ENCODE peak calls at places on chromosome 11, in seven cellular contexts. X is stomach, J is SK-N-SH, K is Panc1, T is sigmoid colon, O is transverse colon, R is GM12878. D is an unnamed sample. For H3K9me3, the result is how much of the 10 kb centered on the place peaks cover.

GRCh38 chr11:22974251-22974650 is 114.0 kb upstream of the CCDC179 start:
- DNase-seq in T (no peak), O (no peak), K (no peak), R (no peak), J (no peak), X (no peak), D (no peak)

GRCh38 chr11:67056640-67057409 is at the start of gene RHOD:
- DNase-seq in X (peak), T (no peak), O (peak), J (no peak), R (no peak), K (no peak), D (no peak)

GRCh38 chr11:116276051-116277044 is 496.4 kb downstream of the BUD13 start:
- DNase-seq in T (peak), J (peak), R (no peak), O (peak), X (peak), K (peak), D (no peak)

GRCh38 chr11:84963240-84963639 is 663.9 kb downstream of the DLG2 start:
- DNase-seq in X (no peak), R (no peak), J (no peak), T (no peak), K (no peak), O (no peak), D (no peak)

GRCh38 chr11:108147150-108147549 is 25.8 kb downstream of the ACAT1 start:
- DNase-seq in X (no peak), O (no peak), R (no peak), T (no peak), J (no peak), K (no peak), D (no peak)

GRCh38 chr11:46711288-46711687 is 7.7 kb upstream of the F2 start:
- DNase-seq in T (no peak), J (no peak), R (no peak), X (no peak), K (no peak), O (no peak), D (no peak)

GRCh38 chr11:100789500-100789899 is 102.4 kb downstream of the ARHGAP42 start:
- DNase-seq in X (no peak), T (peak), J (no peak), R (no peak), K (no peak), O (peak), D (no peak)

GRCh38 chr11:75141166-75141565 is 9.7 kb upstream of the SLCO2B1 start:
- DNase-seq in X (no peak), T (no peak), O (no peak), R (no peak), K (no peak), J (no peak), D (no peak)

GRCh38 chr11:19367051-19367709 is 126.4 kb upstream of the E2F8 start:
- DNase-seq in R (no peak), J (no peak), O (no peak), T (no peak), K (no peak), X (no peak), D (no peak)

GRCh38 chr11:130737866-130738431 is 178.3 kb downstream of the SNX19 start:
- DNase-seq in X (peak), K (no peak), J (peak), T (peak), O (no peak), R (no peak), D (no peak)

GRCh38 chr11:134949121-134949591 is 537.1 kb upstream of the B3GAT1 start:
- DNase-seq in R (no peak), X (no peak), O (no peak), K (peak), J (no peak), T (no peak), D (no peak)

GRCh38 chr11:9386086-9386485 is 1.6 kb downstream of the IPO7 start:
- DNase-seq in O (no peak), R (no peak), X (no peak), J (no peak), K (no peak), T (no peak), D (no peak)

GRCh38 chr11:107468596-107468995 is 11.0 kb upstream of the CWF19L2 start:
- DNase-seq in T (no peak), X (no peak), K (no peak), R (no peak), O (no peak), J (peak), D (no peak)

GRCh38 chr11:106176817-106177216 is 99.4 kb downstream of the AASDHPPT start:
- DNase-seq in K (no peak), T (no peak), X (no peak), J (no peak), R (no peak), O (no peak), D (no peak)

GRCh38 chr11:75338516-75339218 is 12.8 kb downstream of the ARRB1 start:
- DNase-seq in X (no peak), O (no peak), K (no peak), T (peak), J (peak), R (no peak), D (no peak)

GRCh38 chr11:115241899-115242298 is 262.3 kb downstream of the CADM1 start:
- DNase-seq in X (no peak), R (no peak), J (no peak), T (no peak), K (no peak), O (no peak), D (no peak)

GRCh38 chr11:121341609-121342008 is 49.0 kb downstream of the SC5D start:
- DNase-seq in O (peak), T (no peak), J (no peak), K (no peak), X (no peak), R (no peak), D (no peak)

GRCh38 chr11:116931206-116931953 is 94.0 kb upstream of the APOA1 start:
- DNase-seq in R (no peak), T (no peak), K (no peak), O (no peak), X (no peak), J (no peak), D (no peak)

GRCh38 chr11:66906077-66906929 is 49.4 kb downstream of the LRFN4 start:
- DNase-seq in K (no peak), R (no peak), X (peak), O (no peak), J (no peak), T (no peak), D (no peak)

GRCh38 chr11:62430350-62430749 is 11.5 kb downstream of the SCGB1A1 start:
- DNase-seq in R (no peak), X (no peak), T (no peak), K (no peak), O (no peak), J (no peak), D (no peak)

GRCh38 chr11:6248248-6248647 is 9.4 kb downstream of the CNGA4 start:
- DNase-seq in J (no peak), K (no peak), T (no peak), R (no peak), X (no peak), O (no peak), D (no peak)

GRCh38 chr11:20429216-20429615 is 41.7 kb downstream of the PRMT3 start:
- DNase-seq in X (no peak), K (no peak), T (no peak), O (no peak), J (no peak), R (no peak), D (no peak)

GRCh38 chr11:62017878-62018642 is 50.6 kb upstream of the FTH1 start:
- DNase-seq in O (no peak), R (no peak), K (no peak), J (no peak), X (no peak), T (no peak), D (no peak)

GRCh38 chr11:60077216-60077817 is 11.1 kb upstream of the MS4A2 start:
- DNase-seq in X (no peak), J (no peak), R (no peak), T (no peak), O (no peak), K (no peak), D (no peak)

GRCh38 chr11:35963911-35964310 is 20.0 kb downstream of the LDLRAD3 start:
- DNase-seq in T (no peak), J (no peak), K (no peak), X (no peak), O (no peak), R (no peak), D (no peak)

GRCh38 chr11:119783466-119784400 is 54.7 kb upstream of the NECTIN1 start:
- DNase-seq in O (no peak), T (no peak), X (no peak), K (no peak), R (no peak), J (no peak), D (no peak)

GRCh38 chr11:14907411-14908213 is 15.6 kb upstream of the CYP2R1 start:
- DNase-seq in X (peak), O (peak), J (peak), R (no peak), T (peak), K (no peak), D (no peak)

GRCh38 chr11:117562111-117562510 is 234.5 kb downstream of the CEP164 start:
- DNase-seq in X (no peak), R (no peak), O (no peak), J (no peak), T (no peak), K (no peak), D (no peak)

GRCh38 chr11:65593518-65594414 is 1.8 kb downstream of the KCNK7 start:
- DNase-seq in O (peak), K (no peak), T (peak), J (peak), R (no peak), X (no peak), D (no peak)

DNA sequence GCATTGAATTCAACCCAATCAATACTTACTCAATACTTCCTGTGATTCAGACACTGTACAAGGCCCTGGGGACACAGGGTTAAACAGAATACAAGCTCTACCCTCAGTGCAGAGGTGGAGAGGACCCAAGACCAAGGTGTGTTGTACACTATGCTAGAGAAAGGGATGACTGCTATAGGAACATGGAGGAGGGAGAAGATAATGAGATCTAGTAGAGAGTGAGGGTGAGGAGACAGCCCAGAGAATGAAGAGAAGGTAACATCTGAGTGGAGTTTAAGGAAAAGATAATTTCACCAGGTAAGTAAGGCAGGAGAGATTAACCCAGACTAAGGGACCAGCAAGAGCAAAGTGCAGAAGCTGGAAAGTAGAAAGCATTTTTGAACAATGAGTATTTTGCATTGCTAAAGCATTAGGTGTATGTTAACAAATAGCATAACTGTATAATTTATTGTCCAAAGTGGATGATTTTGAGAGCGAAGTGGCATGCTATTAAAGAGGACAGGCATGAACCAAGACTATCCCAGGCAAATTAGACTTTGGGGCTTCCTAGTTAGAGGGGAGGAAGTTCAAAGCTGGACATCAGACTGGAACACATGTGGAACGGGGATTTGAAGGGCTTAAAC is 128.8 kb downstream of the RASSF10 start:
- DNase-seq in R (no peak), O (no peak), T (no peak), X (no peak), J (no peak), K (no peak), D (no peak)
- H3K27ac ChIP-seq in R (no peak), O (no peak), T (no peak), X (no peak), J (no peak), K (no peak), D (no peak)

GRCh38 chr11:2663915-2664314 is 35.9 kb downstream of the KCNQ1OT1 start:
- DNase-seq in J (no peak), T (no peak), O (no peak), K (no peak), X (peak), R (no peak), D (no peak)
- H3K9me3 ChIP-seq in J (under half), T (under half), O (under half), K (under half), X (under half), R (under half), D (under half)

DNA sequence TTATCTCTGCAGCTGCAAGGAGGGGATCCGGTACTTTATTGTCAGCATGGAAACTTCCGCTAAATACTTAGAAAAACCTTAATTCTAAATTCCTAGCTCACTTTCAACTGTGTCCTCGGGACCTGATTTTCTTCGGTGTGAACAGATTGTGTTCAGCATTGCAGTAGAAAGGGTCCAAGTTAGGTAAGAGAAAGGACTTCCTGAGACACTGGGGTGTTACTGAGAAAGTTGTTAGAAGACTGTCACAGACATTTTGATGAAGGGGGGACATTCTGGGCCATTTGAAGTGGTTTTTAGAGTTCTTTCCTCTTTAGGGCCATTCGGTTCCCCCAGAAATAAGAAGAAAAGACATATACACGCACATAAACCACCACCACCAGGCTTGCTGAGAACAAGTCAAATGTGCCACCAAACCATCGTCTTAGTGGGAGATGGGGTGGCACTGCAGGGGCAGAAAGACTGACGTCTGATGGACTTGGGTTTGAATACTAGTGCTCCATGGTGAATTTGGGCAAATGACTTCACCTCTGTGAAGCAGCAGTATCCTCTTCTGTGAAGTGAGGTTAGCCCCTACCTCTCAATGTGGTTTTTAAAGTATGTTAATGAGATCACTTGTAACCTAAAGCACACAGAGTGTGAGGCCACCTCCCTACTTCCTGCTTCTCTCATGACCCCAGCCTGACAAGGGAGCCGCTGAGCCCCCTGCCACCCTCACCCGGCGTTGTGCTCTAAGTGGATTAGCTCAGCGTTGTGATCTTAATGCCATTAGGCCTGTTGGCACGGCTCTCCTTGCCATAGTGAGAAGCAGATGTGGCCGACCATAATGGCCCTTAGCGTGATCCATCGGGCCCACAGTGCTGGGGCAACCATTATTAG is 14.2 kb downstream of the ZBTB16 start:
- DNase-seq in K (no peak), T (peak), O (no peak), J (peak), R (no peak), X (no peak), D (no peak)
- TF ChIP-seq POLR2AphosphoS5 in K (no peak), T (peak), O (no peak), J (no peak), R (no peak), X (no peak), D (no peak)

GRCh38 chr11:76801205-76801604 is 18.0 kb downstream of the TSKU start:
- DNase-seq in K (no peak), O (no peak), T (no peak), J (no peak), R (no peak), X (no peak), D (no peak)

GRCh38 chr11:76802621-76803020 is 19.5 kb downstream of the TSKU start:
- DNase-seq in X (no peak), J (no peak), O (no peak), R (no peak), T (no peak), K (no peak), D (no peak)

GRCh38 chr11:76801736-76802135 is 18.6 kb downstream of the TSKU start:
- DNase-seq in X (no peak), O (no peak), T (no peak), K (no peak), J (no peak), R (no peak), D (no peak)

GRCh38 chr11:76803023-76803422 is 19.9 kb downstream of the TSKU start:
- DNase-seq in R (no peak), T (no peak), K (no peak), J (no peak), X (no peak), O (no peak), D (no peak)

GRCh38 chr11:76802151-76802550 is 19.0 kb downstream of the TSKU start:
- DNase-seq in X (no peak), J (no peak), T (no peak), R (no peak), O (no peak), K (no peak), D (no peak)
- H3K27ac ChIP-seq in X (peak), J (no peak), T (no peak), R (no peak), O (peak), K (no peak), D (peak)

DNA sequence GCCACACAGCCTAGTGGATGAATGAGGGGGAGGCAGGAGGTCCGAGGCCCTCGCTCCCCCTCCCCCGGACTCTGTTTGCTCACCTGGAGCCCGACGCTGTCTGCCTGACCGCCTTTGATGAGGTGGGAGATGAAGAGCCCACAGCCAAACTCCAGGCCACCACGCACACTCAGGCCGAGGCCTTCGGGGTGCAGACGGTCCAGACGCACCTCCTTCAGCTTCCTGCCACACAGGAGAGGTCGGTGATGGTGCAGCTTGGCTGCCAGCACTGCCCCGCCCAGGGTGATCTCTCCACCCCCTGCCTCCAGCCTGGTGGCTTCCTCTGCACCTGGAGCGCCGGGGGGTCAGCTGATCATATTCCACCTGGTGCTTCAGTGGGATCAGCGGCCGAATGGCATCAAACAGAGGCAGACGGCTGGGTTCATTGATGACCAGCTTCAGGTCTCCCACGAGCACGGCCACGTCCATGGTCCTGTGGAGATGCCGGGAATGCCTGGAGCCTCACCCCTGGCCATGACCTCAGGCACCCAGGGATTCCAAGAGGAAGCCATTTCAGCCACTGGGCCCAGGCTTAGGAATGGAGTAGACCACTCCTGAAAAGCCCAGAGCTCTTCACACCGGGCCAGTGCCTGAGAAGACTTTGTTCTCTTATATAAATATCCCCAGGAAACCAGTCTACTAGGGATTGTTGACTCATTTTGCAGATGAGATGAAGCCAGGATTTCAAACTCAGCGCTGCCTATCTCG is 13.0 kb downstream of the USH1C start:
- DNase-seq in O (no peak), T (no peak), K (no peak), R (no peak), J (no peak), X (no peak), D (no peak)
- H3K9me3 ChIP-seq in O (under half), T (under half), K (under half), R (under half), J (under half), X (under half), D (under half)

GRCh38 chr11:69641681-69642548 is 959 bp downstream of the CCND1 start:
- DNase-seq in X (no peak), O (no peak), T (peak), K (no peak), R (no peak), J (peak), D (no peak)
- TF ChIP-seq POLR2AphosphoS5 in X (no peak), O (no peak), T (no peak), K (no peak), R (no peak), J (peak), D (no peak)

GRCh38 chr11:3152471-3153110 is 12.5 kb downstream of the OSBPL5 start:
- DNase-seq in K (no peak), J (no peak), R (no peak), O (no peak), T (no peak), X (no peak), D (no peak)

GRCh38 chr11:3155691-3156258 is 9.3 kb downstream of the OSBPL5 start:
- DNase-seq in O (peak), J (peak), T (peak), K (no peak), R (no peak), X (no peak), D (no peak)

GRCh38 chr11:3153291-3153861 is 11.7 kb downstream of the OSBPL5 start:
- DNase-seq in X (no peak), T (peak), K (no peak), O (peak), R (no peak), J (no peak), D (no peak)

GRCh38 chr11:3155216-3155615 is 9.9 kb downstream of the OSBPL5 start:
- DNase-seq in K (no peak), O (no peak), J (no peak), X (no peak), T (no peak), R (no peak), D (no peak)

GRCh38 chr11:3154001-3154599 is 11.0 kb downstream of the OSBPL5 start:
- DNase-seq in R (no peak), T (no peak), O (no peak), K (no peak), X (no peak), J (no peak), D (no peak)
- H3K27ac ChIP-seq in R (no peak), T (peak), O (peak), K (peak), X (peak), J (no peak), D (peak)

GRCh38 chr11:7514099-7514725 is 413 bp downstream of the PPFIBP2 start:
- DNase-seq in R (no peak), O (peak), T (peak), K (no peak), J (no peak), X (no peak), D (no peak)
- H3K9me3 ChIP-seq in R (under half), O (under half), T (under half), K (under half), J (under half), X (under half), D (under half)

GRCh38 chr11:34783816-34784317 is 132.3 kb downstream of the APIP start:
- DNase-seq in O (no peak), K (no peak), X (no peak), J (no peak), T (no peak), R (no peak), D (no peak)
- TF ChIP-seq POLR2AphosphoS5 in O (no peak), K (no peak), X (no peak), J (no peak), T (no peak), R (no peak), D (no peak)